ENCODE peak calls at places on chromosomes 16 and 17, in eight cellular contexts. P, Q, I, S, V, O, W and F are unnamed samples. For H3K4me1, the result is how much of the 10 kb centered on the place peaks cover.

GRCh38 chr17:13182854-13183253 is 165.0 kb upstream of the ELAC2 start:
- DNase-seq in P (no peak), Q (no peak), I (no peak), S (no peak), V (no peak), O (no peak), W (peak), F (no peak)

GRCh38 chr16:46972429-46972970 is 974 bp downstream of the DNAJA2 start:
- DNase-seq in P (no peak), Q (no peak), I (no peak), S (no peak), V (no peak), O (no peak), W (no peak), F (no peak)

GRCh38 chr16:29825145-29826044 is 5.1 kb downstream of the MVP start:
- DNase-seq in P (no peak), Q (no peak), I (peak), S (no peak), V (no peak), O (peak), W (peak), F (no peak)

GRCh38 chr16:47524007-47524405 is 62.9 kb downstream of the PHKB start:
- DNase-seq in P (no peak), Q (no peak), I (no peak), S (no peak), V (no peak), O (no peak), W (no peak), F (no peak)

GRCh38 chr16:51553910-51554309 is 402.8 kb upstream of the SALL1 start:
- DNase-seq in P (no peak), Q (no peak), I (no peak), S (no peak), V (no peak), O (no peak), W (no peak), F (no peak)

GRCh38 chr16:53129281-53130192 is 74.7 kb downstream of the CHD9 start:
- DNase-seq in P (no peak), Q (no peak), I (no peak), S (no peak), V (no peak), O (no peak), W (peak), F (no peak)

GRCh38 chr16:85010931-85011845 is at the start of gene ZDHHC7:
- DNase-seq in P (peak), Q (peak), I (peak), S (peak), V (peak), O (peak), W (peak), F (peak)

GRCh38 chr17:76585048-76585648 is 512 bp downstream of the ST6GALNAC2 start:
- DNase-seq in P (no peak), Q (peak), I (peak), S (peak), V (no peak), O (no peak), W (peak), F (no peak)

GRCh38 chr16:1048442-1049112 is 24.0 kb upstream of the SSTR5 start:
- DNase-seq in P (no peak), Q (peak), I (no peak), S (no peak), V (no peak), O (peak), W (peak), F (no peak)

GRCh38 chr16:75559564-75560372 is 3.7 kb upstream of the TMEM231 start:
- DNase-seq in P (no peak), Q (no peak), I (no peak), S (no peak), V (no peak), O (no peak), W (no peak), F (no peak)

GRCh38 chr16:31395647-31396046 is 2.5 kb downstream of the ITGAD start:
- DNase-seq in P (no peak), Q (no peak), I (no peak), S (no peak), V (no peak), O (no peak), W (peak), F (no peak)

GRCh38 chr17:62093188-62094155 is 28.4 kb upstream of the MED13 start:
- DNase-seq in P (no peak), Q (no peak), I (no peak), S (no peak), V (no peak), O (no peak), W (no peak), F (peak)

GRCh38 chr16:73209190-73209589 is 161.3 kb upstream of the ZFHX3 start:
- DNase-seq in P (no peak), Q (no peak), I (no peak), S (no peak), V (no peak), O (no peak), W (no peak), F (no peak)

GRCh38 chr16:46972971-46973456 is 460 bp downstream of the DNAJA2 start:
- DNase-seq in P (no peak), Q (peak), I (no peak), S (peak), V (peak), O (peak), W (peak), F (no peak)

GRCh38 chr17:77833769-77834168 is 124.7 kb upstream of the TNRC6C start:
- DNase-seq in P (no peak), Q (no peak), I (no peak), S (no peak), V (no peak), O (no peak), W (no peak), F (peak)

GRCh38 chr17:76272541-76273434 is 7.6 kb downstream of the UBALD2 start:
- DNase-seq in P (no peak), Q (no peak), I (no peak), S (no peak), V (no peak), O (no peak), W (no peak), F (no peak)

GRCh38 chr16:19699472-19699871 is 18.6 kb downstream of the KNOP1 start:
- DNase-seq in P (no peak), Q (no peak), I (no peak), S (no peak), V (no peak), O (no peak), W (no peak), F (no peak)
- H3K4me1 ChIP-seq in P (under half), Q (under half), I (under half), S (half or more), V (under half), O (half or more), W (under half), F (under half)

GRCh38 chr16:50457423-50457822 is 88.6 kb upstream of the BRD7 start:
- DNase-seq in P (no peak), Q (no peak), I (no peak), S (no peak), V (no peak), O (no peak), W (no peak), F (no peak)
- H3K4me3 ChIP-seq in P (no peak), Q (no peak), I (no peak), S (no peak), V (no peak), O (no peak), W (no peak), F (no peak)

DNA sequence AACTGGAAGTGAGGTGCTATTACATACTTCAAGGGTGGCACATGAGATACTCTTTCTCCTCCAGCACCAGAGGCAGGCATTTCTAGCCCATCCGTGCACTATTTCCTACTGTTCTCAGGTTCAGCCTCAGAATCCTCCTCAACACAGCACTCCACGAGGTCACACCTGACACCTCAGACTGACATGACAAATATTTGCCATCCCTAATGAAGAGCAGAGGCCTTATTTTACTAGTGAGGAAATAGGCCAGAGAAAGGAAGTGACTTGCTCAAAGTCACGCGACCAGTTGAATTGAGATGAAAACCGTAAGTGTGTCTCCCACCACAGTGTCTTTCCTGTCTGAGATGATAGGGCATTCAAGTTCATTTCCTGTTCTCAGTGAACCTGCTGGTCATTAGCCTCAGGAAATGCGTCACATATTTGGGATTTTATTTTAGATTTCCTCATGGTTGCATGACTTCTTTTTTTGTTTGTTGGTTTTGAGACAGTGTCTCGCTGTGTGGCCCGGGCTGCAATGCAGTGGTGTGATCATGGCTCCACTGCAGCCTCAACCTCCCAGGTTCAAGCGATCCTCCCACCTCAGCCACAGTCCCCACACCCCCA is 23.5 kb downstream of the SEZ6 start:
- DNase-seq in P (no peak), Q (no peak), I (no peak), S (no peak), V (peak), O (no peak), W (no peak), F (no peak)
- H3K27ac ChIP-seq in P (no peak), Q (no peak), I (no peak), S (peak), V (peak), O (peak), W (peak), F (no peak)

GRCh38 chr17:48596000-48596734 is 2.6 kb upstream of the HOXB5 start:
- DNase-seq in P (no peak), Q (no peak), I (no peak), S (no peak), V (no peak), O (no peak), W (no peak), F (no peak)
- H3K4me1 ChIP-seq in P (under half), Q (under half), I (under half), S (under half), V (under half), O (under half), W (under half), F (under half)

DNA sequence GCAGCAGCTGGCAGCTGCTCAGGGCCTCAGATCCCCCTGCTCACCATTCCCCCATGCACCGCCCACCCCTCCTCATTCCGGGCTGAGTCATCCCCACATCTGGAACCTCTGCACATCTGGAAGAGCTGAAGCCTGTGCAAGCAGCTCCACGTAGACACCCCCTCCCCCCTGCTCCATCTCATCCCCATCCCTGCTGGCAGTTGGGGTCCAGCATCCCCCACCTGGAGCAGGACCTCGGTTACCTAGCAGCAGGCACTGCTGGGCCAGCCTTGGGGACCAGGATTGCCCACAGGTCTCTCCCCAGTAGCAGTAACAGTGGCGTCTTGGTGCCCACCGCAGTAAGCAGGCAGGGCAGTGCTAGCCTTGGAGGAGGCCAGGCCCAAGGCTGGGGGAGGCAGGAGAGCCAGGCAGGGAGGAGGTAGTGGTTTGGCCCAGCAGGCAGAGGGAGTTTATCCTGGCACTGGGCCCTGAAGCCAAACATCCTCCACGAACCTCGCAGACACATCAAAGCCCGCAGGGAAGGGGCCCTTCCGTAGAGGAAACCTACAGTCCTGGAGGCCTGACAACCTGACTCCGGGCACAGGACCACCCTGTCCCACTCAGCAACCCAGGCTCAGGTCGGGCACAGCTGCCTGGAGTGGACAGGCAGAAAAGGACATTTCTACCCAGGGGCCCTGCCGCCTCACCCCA is 7.7 kb upstream of the TMEM92 start:
- DNase-seq in P (no peak), Q (no peak), I (peak), S (peak), V (no peak), O (no peak), W (peak), F (peak)
- H3K4me3 ChIP-seq in P (peak), Q (no peak), I (no peak), S (no peak), V (no peak), O (no peak), W (no peak), F (no peak)

DNA sequence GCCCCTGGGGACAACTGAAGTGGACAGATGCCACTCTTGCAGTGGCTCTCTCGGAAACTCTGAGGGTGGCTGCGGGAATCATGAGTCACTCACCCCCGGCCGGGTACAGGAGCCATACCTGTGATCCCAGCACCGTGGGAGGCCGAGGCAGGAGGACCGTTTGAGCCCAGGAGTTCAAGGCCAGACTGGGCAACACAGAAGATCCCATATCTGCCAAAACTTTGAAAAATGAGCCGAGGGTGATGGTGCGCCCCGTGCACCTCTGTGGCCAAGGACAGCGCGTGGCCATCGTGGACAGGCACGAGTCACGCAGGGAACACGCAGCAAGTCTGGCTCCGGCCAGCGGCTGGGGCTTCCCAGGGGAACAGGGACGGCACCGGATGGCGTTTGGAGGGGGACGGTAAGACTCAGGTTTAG is 41.3 kb upstream of the ZC3H18 start:
- DNase-seq in P (no peak), Q (no peak), I (no peak), S (peak), V (no peak), O (no peak), W (no peak), F (no peak)
- H3K27ac ChIP-seq in P (no peak), Q (no peak), I (no peak), S (no peak), V (no peak), O (no peak), W (no peak), F (no peak)

GRCh38 chr17:40103742-40104095 is 3.3 kb upstream of the NR1D1 start:
- DNase-seq in P (no peak), Q (no peak), I (no peak), S (no peak), V (no peak), O (no peak), W (no peak), F (no peak)

GRCh38 chr17:40104570-40105471 is 4.4 kb upstream of the NR1D1 start:
- DNase-seq in P (no peak), Q (no peak), I (peak), S (no peak), V (no peak), O (peak), W (no peak), F (no peak)

GRCh38 chr17:40106760-40107265 is 6.4 kb upstream of the NR1D1 start:
- DNase-seq in P (no peak), Q (no peak), I (peak), S (no peak), V (no peak), O (peak), W (no peak), F (no peak)

GRCh38 chr17:40107266-40107980 is 7.0 kb upstream of the NR1D1 start:
- DNase-seq in P (no peak), Q (no peak), I (peak), S (no peak), V (no peak), O (peak), W (no peak), F (no peak)

GRCh38 chr17:40106089-40106759 is 5.8 kb upstream of the NR1D1 start:
- DNase-seq in P (no peak), Q (no peak), I (peak), S (no peak), V (no peak), O (peak), W (no peak), F (no peak)
- H3K4me1 ChIP-seq in P (under half), Q (under half), I (half or more), S (half or more), V (half or more), O (half or more), W (under half), F (under half)

DNA sequence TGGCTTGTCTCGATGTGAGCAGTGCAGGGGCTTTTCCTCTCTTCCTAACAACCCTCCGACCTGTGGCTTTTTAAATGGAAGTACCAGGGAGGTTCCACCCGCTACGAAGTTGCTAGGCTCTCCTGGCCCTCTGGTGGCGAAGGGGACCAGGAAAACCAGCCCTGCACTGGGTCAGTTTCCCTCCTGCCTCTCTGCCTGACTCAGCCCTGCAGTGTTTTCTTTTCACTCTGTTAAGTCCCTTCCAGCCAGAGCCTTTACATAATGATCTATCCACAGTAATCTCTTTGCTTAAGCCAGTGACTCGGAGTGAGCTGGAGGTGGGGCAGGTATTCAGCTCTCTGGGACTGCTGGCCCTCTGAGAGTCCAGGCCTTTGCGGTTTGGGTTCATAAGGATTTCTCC is 331.3 kb upstream of the EEF2KMT start:
- DNase-seq in P (no peak), Q (no peak), I (no peak), S (no peak), V (no peak), O (no peak), W (peak), F (no peak)
- H3K4me3 ChIP-seq in P (no peak), Q (no peak), I (no peak), S (no peak), V (no peak), O (no peak), W (no peak), F (no peak)

DNA sequence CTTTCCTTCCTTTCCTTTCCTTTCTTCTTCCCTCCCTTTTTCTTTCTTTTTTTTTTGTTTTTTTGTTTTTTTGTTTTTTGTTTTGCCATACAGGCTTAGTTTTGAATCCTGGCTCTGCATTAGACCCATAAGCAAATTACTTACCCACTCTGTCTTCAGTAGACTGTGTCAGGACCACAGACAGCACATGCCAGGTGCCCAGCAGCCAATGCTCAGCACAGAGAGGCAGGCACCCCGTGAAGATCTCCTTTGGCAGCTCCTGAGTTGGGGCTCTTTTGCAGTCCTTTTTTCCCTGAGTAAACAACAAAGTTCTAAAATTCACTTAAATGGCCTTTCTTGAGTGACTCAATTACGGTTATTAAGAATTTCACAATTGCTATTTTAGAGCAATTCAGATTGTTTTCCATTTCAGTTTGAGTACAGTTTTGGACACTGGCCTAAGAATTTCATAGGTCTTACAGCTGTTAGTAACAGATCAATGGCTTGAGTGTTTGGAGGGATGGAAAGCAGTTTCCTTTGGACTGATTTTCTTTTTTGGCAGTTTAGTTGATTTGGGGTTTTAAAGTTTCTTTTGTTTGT is 26.2 kb upstream of the SLC5A11 start:
- DNase-seq in P (no peak), Q (no peak), I (no peak), S (no peak), V (no peak), O (no peak), W (no peak), F (no peak)
- H3K27ac ChIP-seq in P (peak), Q (no peak), I (no peak), S (no peak), V (no peak), O (no peak), W (no peak), F (no peak)

DNA sequence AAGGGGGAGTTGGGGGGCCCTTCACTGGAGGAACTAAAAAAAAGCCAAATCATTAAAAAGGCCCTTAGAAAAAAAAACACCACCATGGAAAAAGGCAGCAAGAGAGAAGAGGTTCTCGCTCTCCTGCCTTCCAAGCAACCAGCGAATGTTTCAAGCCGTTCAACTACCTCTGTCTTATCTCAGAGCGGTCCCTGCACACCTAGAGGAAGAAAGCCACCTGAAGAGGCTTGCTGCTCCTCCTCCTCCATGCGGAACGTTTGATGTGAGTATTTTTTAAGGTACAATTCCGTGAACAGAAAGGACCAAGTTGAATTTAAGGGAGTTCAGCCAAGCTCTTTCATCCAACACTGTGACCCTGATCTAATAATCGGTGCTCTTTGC is 9.2 kb downstream of the NXN start:
- DNase-seq in P (no peak), Q (no peak), I (no peak), S (no peak), V (no peak), O (no peak), W (no peak), F (no peak)
- H3K4me1 ChIP-seq in P (under half), Q (under half), I (under half), S (under half), V (under half), O (under half), W (under half), F (half or more)